ENCODE peak calls at places on chromosomes 3 and 15, in four cellular contexts. One of them, this sample, is unnamed.

GRCh38 chr15:64532515-64532914 is 72.1 kb downstream of the ZNF609 start:
- DNase-seq in H1: no peak
- DNase-seq in K562: no peak
- DNase-seq in GM12878: no peak
- DNase-seq in this sample: no peak

GRCh38 chr15:77481670-77482069 is 61.0 kb downstream of the HMG20A start:
- DNase-seq in H1: no peak
- DNase-seq in GM12878: no peak
- DNase-seq in K562: no peak
- DNase-seq in this sample: no peak

GRCh38 chr3:69305011-69305410 is 80.9 kb downstream of the FRMD4B start:
- DNase-seq in GM12878: no peak
- DNase-seq in H1: no peak
- DNase-seq in K562: no peak
- DNase-seq in this sample: no peak

GRCh38 chr3:52216585-52217408 is 8.6 kb downstream of the TLR9 start:
- DNase-seq in K562: no peak
- DNase-seq in GM12878: no peak
- DNase-seq in H1: no peak
- DNase-seq in this sample: no peak

GRCh38 chr3:50317303-50317702 is 5.2 kb downstream of the HYAL2 start:
- DNase-seq in K562: no peak
- DNase-seq in H1: no peak
- DNase-seq in GM12878: no peak
- DNase-seq in this sample: no peak

GRCh38 chr3:113947372-113948014 is at the start of gene ZDHHC23:
- DNase-seq in K562: peak
- DNase-seq in H1: peak
- DNase-seq in GM12878: no peak
- DNase-seq in this sample: peak

GRCh38 chr15:40845511-40846284 is 1.9 kb downstream of the SPINT1 start:
- DNase-seq in H1: no peak
- DNase-seq in K562: no peak
- DNase-seq in GM12878: no peak
- DNase-seq in this sample: peak

GRCh38 chr3:138263104-138263503 is 66.5 kb downstream of the NME9 start:
- DNase-seq in GM12878: no peak
- DNase-seq in H1: no peak
- DNase-seq in K562: no peak
- DNase-seq in this sample: no peak

GRCh38 chr3:24185738-24186384 is 240.8 kb downstream of the NR1D2 start:
- DNase-seq in K562: peak
- DNase-seq in GM12878: no peak
- DNase-seq in H1: peak
- DNase-seq in this sample: peak

GRCh38 chr3:185362850-185363661 is at the start of gene MAP3K13:
- DNase-seq in H1: peak
- DNase-seq in GM12878: peak
- DNase-seq in K562: peak
- DNase-seq in this sample: peak

DNA sequence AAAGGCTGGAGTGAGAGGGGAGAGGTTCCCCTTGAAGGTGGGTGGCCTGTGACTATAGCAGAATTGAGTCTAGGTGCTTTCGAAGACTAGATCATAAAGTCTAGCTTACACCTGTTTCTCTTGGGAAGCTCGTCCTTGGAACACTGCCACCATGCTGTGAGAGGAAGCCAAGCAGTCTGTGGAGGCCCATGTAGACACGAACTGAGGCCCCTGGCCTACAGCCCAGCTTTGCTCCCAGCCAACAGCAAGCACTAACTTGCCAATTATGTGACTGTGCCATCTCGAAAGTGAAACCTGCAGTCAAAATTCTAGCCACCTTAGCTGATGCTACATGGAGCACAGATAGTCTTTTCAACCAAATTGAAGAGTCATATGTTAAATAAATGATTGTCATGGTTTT is 190.5 kb upstream of the NECTIN3 start:
- DNase-seq in K562: peak
- DNase-seq in GM12878: no peak
- DNase-seq in H1: no peak
- DNase-seq in this sample: peak
- TF ChIP-seq ZNF274 in K562: no peak
- TF ChIP-seq ZNF274 in GM12878: no peak
- TF ChIP-seq ZNF274 in H1: no peak
- TF ChIP-seq ZNF274 in this sample: no peak

GRCh38 chr3:179558742-179559364 is 3.9 kb upstream of the ACTL6A start:
- DNase-seq in K562: peak
- DNase-seq in H1: peak
- DNase-seq in GM12878: peak
- DNase-seq in this sample: peak
- TF ChIP-seq ZNF274 in K562: no peak
- TF ChIP-seq ZNF274 in H1: no peak
- TF ChIP-seq ZNF274 in GM12878: no peak
- TF ChIP-seq ZNF274 in this sample: no peak

DNA sequence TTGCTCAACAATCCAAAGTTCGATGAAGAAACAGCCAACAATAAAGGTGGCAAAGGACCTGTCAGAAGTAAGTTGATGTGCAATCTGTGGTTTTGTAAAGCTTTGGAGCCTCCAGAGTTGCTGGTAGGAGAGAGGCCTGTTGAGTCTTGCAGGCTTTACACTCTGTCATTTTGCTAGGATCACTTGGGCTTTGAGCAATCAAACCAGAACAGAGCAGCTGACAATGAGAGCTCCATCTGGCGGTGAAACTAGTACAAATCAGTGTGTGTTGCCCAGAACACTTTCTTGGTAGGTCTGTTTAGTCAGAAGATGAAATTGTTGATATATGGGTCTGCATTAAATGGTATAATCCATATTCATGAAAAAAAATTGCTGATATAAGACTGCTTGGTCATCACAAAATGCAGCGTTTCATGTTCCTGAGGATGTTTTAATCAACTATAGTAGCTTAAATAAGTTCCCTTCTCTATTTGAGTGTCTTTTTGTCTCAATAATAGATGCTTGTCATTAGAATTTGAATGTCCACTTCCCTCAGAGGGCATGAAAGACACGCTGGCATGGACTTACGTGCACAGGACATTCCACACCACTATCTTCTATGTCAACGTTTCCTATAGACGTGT is 25.7 kb downstream of the TMOD2 start:
- DNase-seq in K562: peak
- DNase-seq in GM12878: peak
- DNase-seq in H1: peak
- DNase-seq in this sample: no peak
- TF ChIP-seq ZNF274 in K562: no peak
- TF ChIP-seq ZNF274 in GM12878: no peak
- TF ChIP-seq ZNF274 in H1: no peak
- TF ChIP-seq ZNF274 in this sample: no peak

DNA sequence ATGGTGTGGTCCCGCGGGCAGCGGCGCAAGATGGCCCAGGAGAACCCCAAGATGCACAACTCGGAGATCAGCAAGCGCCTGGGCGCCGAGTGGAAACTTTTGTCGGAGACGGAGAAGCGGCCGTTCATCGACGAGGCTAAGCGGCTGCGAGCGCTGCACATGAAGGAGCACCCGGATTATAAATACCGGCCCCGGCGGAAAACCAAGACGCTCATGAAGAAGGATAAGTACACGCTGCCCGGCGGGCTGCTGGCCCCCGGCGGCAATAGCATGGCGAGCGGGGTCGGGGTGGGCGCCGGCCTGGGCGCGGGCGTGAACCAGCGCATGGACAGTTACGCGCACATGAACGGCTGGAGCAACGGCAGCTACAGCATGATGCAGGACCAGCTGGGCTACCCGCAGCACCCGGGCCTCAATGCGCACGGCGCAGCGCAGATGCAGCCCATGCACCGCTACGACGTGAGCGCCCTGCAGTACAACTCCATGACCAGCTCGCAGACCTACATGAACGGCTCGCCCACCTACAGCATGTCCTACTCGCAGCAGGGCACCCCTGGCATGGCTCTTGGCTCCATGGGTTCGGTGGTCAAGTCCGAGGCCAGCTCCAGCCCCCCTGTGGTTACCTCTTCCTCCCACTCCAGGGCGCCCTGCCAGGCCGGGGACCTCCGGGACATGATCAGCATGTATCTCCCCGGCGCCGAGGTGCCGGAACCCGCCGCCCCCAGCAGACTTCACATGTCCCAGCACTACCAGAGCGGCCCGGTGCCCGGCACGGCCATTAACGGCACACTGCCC is 977 bp downstream of the SOX2 start:
- DNase-seq in K562: no peak
- DNase-seq in H1: peak
- DNase-seq in GM12878: no peak
- DNase-seq in this sample: no peak
- TF ChIP-seq ZNF274 in K562: no peak
- TF ChIP-seq ZNF274 in H1: no peak
- TF ChIP-seq ZNF274 in GM12878: no peak
- TF ChIP-seq ZNF274 in this sample: no peak

GRCh38 chr15:85407421-85408269 is 27.2 kb downstream of the AKAP13 start:
- DNase-seq in H1: no peak
- DNase-seq in K562: no peak
- DNase-seq in GM12878: no peak
- DNase-seq in this sample: no peak
- TF ChIP-seq ZNF274 in H1: no peak
- TF ChIP-seq ZNF274 in K562: no peak
- TF ChIP-seq ZNF274 in GM12878: no peak
- TF ChIP-seq ZNF274 in this sample: no peak